ENCODE peak calls at places on chromosomes 2 and 18, in ten cellular contexts. W is AG04450, R is IMR-90, N is heart right ventricle, H is fibroblast of mammary gland, V is HCT116, K is NB4, U is Panc1, F is dorsolateral prefrontal cortex, D is GM12865. M is an unnamed sample.

GRCh38 chr2:64629875-64630274 is 23.8 kb downstream of the SERTAD2 start:
- DNase-seq in N (no peak), W (no peak), F (no peak), V (no peak), K (no peak), R (no peak), D (no peak), U (no peak), H (no peak), M (no peak)

GRCh38 chr2:20048488-20049443 is 2.7 kb downstream of the LAPTM4A start:
- DNase-seq in R (no peak), V (no peak), W (no peak), N (no peak), F (no peak), U (no peak), K (no peak), H (no peak), D (no peak), M (no peak)

GRCh38 chr2:866009-866680 is 84.5 kb upstream of the SNTG2 start:
- DNase-seq in U (no peak), H (no peak), W (no peak), F (no peak), V (no peak), D (no peak), K (peak), N (peak), R (no peak), M (no peak)

GRCh38 chr2:2880938-2881337 is 496.7 kb downstream of the EIPR1 start:
- DNase-seq in H (no peak), F (no peak), V (no peak), R (no peak), K (no peak), N (no peak), U (no peak), D (no peak), W (no peak), M (no peak)

GRCh38 chr2:40606862-40607261 is 155.0 kb upstream of the SLC8A1 start:
- DNase-seq in V (no peak), D (no peak), W (no peak), U (no peak), H (peak), F (no peak), N (no peak), K (no peak), R (peak), M (no peak)

GRCh38 chr2:108444941-108445840 is 3.8 kb upstream of the GCC2 start:
- DNase-seq in D (no peak), V (no peak), N (no peak), H (peak), F (no peak), W (no peak), K (peak), R (peak), U (no peak), M (no peak)

GRCh38 chr2:197315371-197315770 is 4.8 kb upstream of the ANKRD44 start:
- DNase-seq in F (no peak), D (no peak), R (no peak), N (no peak), K (no peak), W (no peak), V (no peak), H (no peak), U (no peak), M (no peak)

GRCh38 chr2:148130571-148130970 is 109.7 kb downstream of the MBD5 start:
- DNase-seq in V (no peak), R (peak), D (no peak), H (peak), W (peak), F (no peak), N (no peak), K (no peak), U (no peak), M (peak)

GRCh38 chr2:84701880-84702279 is 179.0 kb downstream of the TRABD2A start:
- DNase-seq in H (peak), D (no peak), F (no peak), W (peak), V (no peak), R (peak), K (no peak), U (no peak), N (no peak), M (peak)

GRCh38 chr2:239155806-239156480 is 244.9 kb downstream of the HDAC4 start:
- DNase-seq in U (no peak), F (peak), W (no peak), N (no peak), K (no peak), D (no peak), V (no peak), R (no peak), H (no peak), M (no peak)

DNA sequence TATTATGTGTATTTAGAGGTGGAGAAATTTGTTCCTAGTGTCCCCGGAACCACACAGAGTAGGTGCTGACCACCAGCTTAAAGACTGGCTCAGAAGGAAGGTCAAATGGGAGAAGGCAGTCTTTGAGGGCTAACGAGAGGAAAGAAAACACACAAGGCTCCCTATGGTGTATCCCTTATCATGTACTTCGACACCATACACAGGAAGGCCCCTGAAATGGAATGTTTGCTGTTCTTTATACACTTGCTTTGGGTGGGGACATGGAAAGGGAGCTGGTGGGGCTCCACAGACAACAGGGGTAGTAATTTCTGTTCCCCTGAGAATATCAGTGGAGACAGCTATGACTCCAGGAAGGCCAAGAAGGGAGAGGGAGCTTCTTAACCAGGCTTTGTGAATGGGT is 6.0 kb downstream of the EPAS1 start:
- DNase-seq in K (no peak), V (no peak), D (no peak), R (no peak), U (no peak), N (no peak), F (no peak), W (no peak), H (no peak), M (no peak)
- H3K4me3 ChIP-seq in K (no peak), V (no peak), D (no peak), R (no peak), U (peak), N (peak), F (no peak), W (no peak), H (no peak), M (no peak)

GRCh38 chr2:170086751-170087150 is 91.2 kb upstream of the MYO3B start:
- DNase-seq in K (no peak), R (no peak), U (no peak), D (no peak), H (no peak), N (no peak), F (no peak), V (no peak), W (no peak), M (no peak)
- TF ChIP-seq CTCF in K (no peak), R (no peak), U (no peak), D (no peak), H (no peak), N (no peak), F (no peak), V (no peak), W (no peak), M (no peak)

GRCh38 chr18:27780061-27780740 is 396.7 kb downstream of the CDH2 start:
- DNase-seq in H (no peak), K (no peak), U (no peak), V (no peak), N (no peak), R (no peak), W (no peak), F (no peak), D (no peak), M (no peak)
- H3K4me3 ChIP-seq in H (no peak), K (no peak), U (no peak), V (no peak), N (no peak), R (no peak), W (no peak), F (no peak), D (no peak), M (no peak)

GRCh38 chr18:9516437-9517064 is 41.2 kb downstream of the RALBP1 start:
- DNase-seq in F (no peak), U (no peak), V (peak), W (no peak), R (peak), D (peak), N (no peak), K (peak), H (peak), M (peak)
- TF ChIP-seq CTCF in F (peak), U (peak), V (peak), W (peak), R (peak), D (peak), N (peak), K (peak), H (peak), M (peak)

GRCh38 chr2:188295067-188295685 is 3.5 kb downstream of the GULP1 start:
- DNase-seq in W (no peak), F (no peak), U (no peak), H (peak), R (no peak), K (no peak), D (no peak), N (no peak), V (no peak), M (no peak)
- H3K4me3 ChIP-seq in W (peak), F (no peak), U (peak), H (no peak), R (no peak), K (no peak), D (no peak), N (no peak), V (no peak), M (peak)

GRCh38 chr2:99201959-99202678 is 21.1 kb downstream of the MRPL30 start:
- DNase-seq in F (no peak), D (no peak), K (no peak), U (no peak), W (no peak), N (no peak), V (no peak), R (no peak), H (no peak), M (no peak)
- TF ChIP-seq CTCF in F (no peak), D (no peak), K (peak), U (no peak), W (peak), N (peak), V (no peak), R (no peak), H (peak), M (peak)

GRCh38 chr2:101231937-101232336 is 20.7 kb upstream of the CNOT11 start:
- DNase-seq in D (no peak), H (no peak), N (no peak), V (no peak), K (no peak), F (no peak), W (no peak), R (no peak), U (no peak), M (no peak)
- H3K4me3 ChIP-seq in D (no peak), H (no peak), N (no peak), V (no peak), K (no peak), F (no peak), W (no peak), R (no peak), U (no peak), M (no peak)

GRCh38 chr2:33451214-33451613 is 25.2 kb upstream of the RASGRP3 start:
- DNase-seq in U (no peak), R (no peak), V (no peak), N (no peak), F (no peak), K (no peak), H (no peak), D (no peak), W (no peak), M (no peak)
- TF ChIP-seq CTCF in U (no peak), R (no peak), V (no peak), N (no peak), F (no peak), K (no peak), H (no peak), D (no peak), W (no peak), M (no peak)

GRCh38 chr2:136765736-136766323 is 485 bp downstream of the THSD7B start:
- DNase-seq in H (no peak), K (no peak), D (no peak), R (no peak), N (no peak), U (no peak), F (no peak), V (no peak), W (no peak), M (no peak)
- H3K4me3 ChIP-seq in H (no peak), K (no peak), D (peak), R (no peak), N (peak), U (no peak), F (peak), V (no peak), W (no peak), M (peak)

M was measured in astrocyte of the cerebellum.